ENCODE peak calls at places on chromosomes 3 and 15, in five cellular contexts. Z is Panc1, X is psoas muscle, E is NT2/D1, U is gastrocnemius medialis. C is an unnamed sample.

GRCh38 chr3:119352863-119353527 is 58.8 kb downstream of the ARHGAP31 start:
- DNase-seq in Z (no peak), X (no peak), E (no peak), U (no peak), C (no peak)

GRCh38 chr3:183353421-183353820 is 75.0 kb downstream of the MCF2L2 start:
- DNase-seq in Z (no peak), X (no peak), E (no peak), U (no peak), C (no peak)

GRCh38 chr3:174035317-174035886 is 637.9 kb downstream of the NLGN1 start:
- DNase-seq in Z (no peak), X (no peak), E (no peak), U (no peak), C (no peak)

GRCh38 chr3:66989860-66990696 is 8.0 kb upstream of the KBTBD8 start:
- DNase-seq in Z (no peak), X (no peak), E (no peak), U (no peak), C (no peak)

GRCh38 chr15:69032703-69033373 is 18.3 kb downstream of the NOX5 start:
- DNase-seq in Z (no peak), X (no peak), E (no peak), U (no peak), C (no peak)

GRCh38 chr3:192372001-192372400 is 355.3 kb downstream of the FGF12 start:
- DNase-seq in Z (no peak), X (no peak), E (no peak), U (no peak), C (no peak)

GRCh38 chr3:81816473-81817260 is 55.2 kb upstream of the GBE1 start:
- DNase-seq in Z (no peak), X (no peak), E (no peak), U (no peak), C (peak; percentile 77)

GRCh38 chr3:184647405-184647936 is 64.4 kb downstream of the MAGEF1 start:
- DNase-seq in Z (no peak), X (no peak), E (no peak), U (no peak), C (no peak)

GRCh38 chr3:58299839-58300516 is 6.1 kb upstream of the RPP14 start:
- DNase-seq in Z (no peak), X (no peak), E (no peak), U (no peak), C (peak; percentile 14)

GRCh38 chr3:24829632-24830229 is 335.1 kb upstream of the THRB start:
- DNase-seq in Z (no peak), X (peak; percentile 14), E (no peak), U (no peak), C (no peak)
- H3K27me3 ChIP-seq in Z (peaks cover 8% of the 10 kb centered on the region), X (no peaks in the 10 kb centered on the region), E (peaks cover 60% of the 10 kb centered on the region), U (no peaks in the 10 kb centered on the region), C (peaks cover 23% of the 10 kb centered on the region)

GRCh38 chr15:88194162-88194561 is 62.4 kb downstream of the NTRK3 start:
- DNase-seq in Z (no peak), X (no peak), E (no peak), U (no peak), C (no peak)
- H3K4me3 ChIP-seq in Z (no peak overlapping the region), X (no peak overlapping the region), E (no peak overlapping the region), U (no peak overlapping the region), C (no peak overlapping the region)

GRCh38 chr3:152834354-152835310 is at the start of gene P2RY1:
- DNase-seq in Z (no peak), X (peak; percentile 44), E (peak; percentile 75), U (peak; percentile 23), C (peak; percentile 16)

GRCh38 chr3:152835311-152836102 is 576 bp downstream of the P2RY1 start:
- DNase-seq in Z (no peak), X (peak; percentile 61), E (peak; percentile 56), U (peak; percentile 22), C (no peak)

GRCh38 chr3:152833089-152833488 is 1.8 kb upstream of the P2RY1 start:
- DNase-seq in Z (no peak), X (no peak), E (no peak), U (no peak), C (no peak)

GRCh38 chr3:152832046-152832445 is 2.9 kb upstream of the P2RY1 start:
- DNase-seq in Z (no peak), X (no peak), E (no peak), U (no peak), C (no peak)

DNA sequence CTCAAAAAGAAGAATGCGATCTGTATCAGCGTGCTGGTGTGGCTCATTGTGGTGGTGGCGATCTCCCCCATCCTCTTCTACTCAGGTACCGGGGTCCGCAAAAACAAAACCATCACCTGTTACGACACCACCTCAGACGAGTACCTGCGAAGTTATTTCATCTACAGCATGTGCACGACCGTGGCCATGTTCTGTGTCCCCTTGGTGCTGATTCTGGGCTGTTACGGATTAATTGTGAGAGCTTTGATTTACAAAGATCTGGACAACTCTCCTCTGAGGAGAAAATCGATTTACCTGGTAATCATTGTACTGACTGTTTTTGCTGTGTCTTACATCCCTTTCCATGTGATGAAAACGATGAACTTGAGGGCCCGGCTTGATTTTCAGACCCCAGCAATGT is 1.3 kb downstream of the P2RY1 start:
- DNase-seq in Z (no peak), X (no peak), E (no peak), U (no peak), C (no peak)
- H3K27me3 ChIP-seq in Z (peaks cover 19% of the 10 kb centered on the region), X (no peaks in the 10 kb centered on the region), E (peaks cover 15% of the 10 kb centered on the region), U (no peaks in the 10 kb centered on the region), C (peaks cover 9% of the 10 kb centered on the region)

GRCh38 chr3:150372320-150373118 is 35.6 kb upstream of the TSC22D2 start:
- DNase-seq in Z (no peak), X (no peak), E (no peak), U (no peak), C (no peak)
- H3K4me3 ChIP-seq in Z (peak overlapping the region; percentile 62), X (no peak overlapping the region), E (no peak overlapping the region), U (no peak overlapping the region), C (no peak overlapping the region)

DNA sequence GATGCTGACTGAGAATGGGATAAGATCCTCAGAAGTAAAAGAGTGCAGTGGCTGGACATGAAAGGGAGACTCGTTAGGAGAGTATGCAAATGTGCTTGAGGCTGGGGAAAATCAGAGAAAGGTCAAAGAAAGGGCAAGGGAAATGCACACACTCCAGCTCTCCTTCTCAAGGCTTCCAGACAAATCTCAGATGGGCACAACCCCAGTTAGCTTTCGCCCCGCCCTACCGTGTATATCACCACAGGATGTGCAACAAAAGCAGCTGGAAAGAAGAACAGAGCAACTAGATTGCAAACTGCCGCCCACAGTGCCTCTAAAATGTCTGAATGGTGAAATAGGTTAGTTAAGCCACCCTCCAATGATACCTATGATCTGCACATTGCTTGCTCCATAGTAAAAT is 63.9 kb downstream of the CERS3 start:
- DNase-seq in Z (no peak), X (no peak), E (no peak), U (no peak), C (no peak)
- H3K27me3 ChIP-seq in Z (no peaks in the 10 kb centered on the region), X (no peaks in the 10 kb centered on the region), E (no peaks in the 10 kb centered on the region), U (no peaks in the 10 kb centered on the region), C (no peaks in the 10 kb centered on the region)

DNA sequence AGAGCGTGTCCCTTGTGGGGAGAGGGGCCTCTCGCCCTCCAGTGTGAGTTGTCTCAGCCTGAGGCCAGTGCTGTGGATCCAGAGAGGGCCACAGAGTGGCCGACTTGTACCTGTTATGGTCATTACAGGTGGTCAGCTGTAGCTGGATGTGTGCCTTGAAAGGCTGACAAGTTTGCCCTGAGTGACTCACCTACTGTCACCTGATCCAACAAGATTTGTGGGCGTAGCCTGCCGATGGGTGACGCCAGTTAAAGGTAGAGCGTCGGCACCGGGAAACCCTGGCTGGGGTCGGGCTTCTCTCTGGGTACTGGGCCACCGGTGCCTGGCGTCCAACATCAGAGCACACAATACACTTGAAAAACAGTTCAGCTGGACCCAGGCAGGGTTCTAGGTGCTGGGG is 2.8 kb upstream of the ISG20 start:
- DNase-seq in Z (no peak), X (no peak), E (no peak), U (no peak), C (no peak)
- H3K4me3 ChIP-seq in Z (no peak overlapping the region), X (no peak overlapping the region), E (no peak overlapping the region), U (no peak overlapping the region), C (no peak overlapping the region)

GRCh38 chr15:31078461-31078860 is 23.1 kb downstream of the TRPM1 start:
- DNase-seq in Z (no peak), X (no peak), E (no peak), U (no peak), C (no peak)
- H3K27me3 ChIP-seq in Z (no peaks in the 10 kb centered on the region), X (no peaks in the 10 kb centered on the region), E (no peaks in the 10 kb centered on the region), U (no peaks in the 10 kb centered on the region), C (no peaks in the 10 kb centered on the region)

DNA sequence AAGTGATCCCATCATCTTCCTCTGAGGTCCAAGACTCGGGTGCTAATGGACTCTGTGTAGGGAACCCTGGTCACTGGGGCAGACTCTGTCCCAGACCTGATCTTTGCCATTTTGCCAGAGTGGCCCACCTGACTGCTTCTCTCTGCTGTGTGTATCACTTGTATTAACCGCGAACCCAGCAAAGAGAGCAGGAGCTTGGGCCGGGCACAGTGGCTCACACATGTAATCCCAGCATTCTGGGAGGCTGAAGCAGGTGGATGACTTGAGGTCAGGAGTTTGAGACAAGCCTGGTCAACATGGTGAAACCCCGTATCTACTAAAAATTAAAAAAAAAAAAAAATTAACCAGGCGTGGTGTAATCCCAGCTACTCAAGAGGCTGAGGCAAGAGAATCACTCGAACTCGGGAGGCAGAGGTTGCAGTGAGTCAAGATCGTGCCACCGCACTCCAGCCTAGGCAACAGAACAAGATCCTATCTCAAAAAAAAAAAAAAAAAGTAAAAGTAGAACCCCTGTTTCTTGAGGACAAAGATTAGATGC is 32.9 kb upstream of the CYP11A1 start:
- DNase-seq in Z (no peak), X (no peak), E (no peak), U (no peak), C (no peak)
- H3K4me3 ChIP-seq in Z (no peak overlapping the region), X (no peak overlapping the region), E (no peak overlapping the region), U (no peak overlapping the region), C (no peak overlapping the region)

DNA sequence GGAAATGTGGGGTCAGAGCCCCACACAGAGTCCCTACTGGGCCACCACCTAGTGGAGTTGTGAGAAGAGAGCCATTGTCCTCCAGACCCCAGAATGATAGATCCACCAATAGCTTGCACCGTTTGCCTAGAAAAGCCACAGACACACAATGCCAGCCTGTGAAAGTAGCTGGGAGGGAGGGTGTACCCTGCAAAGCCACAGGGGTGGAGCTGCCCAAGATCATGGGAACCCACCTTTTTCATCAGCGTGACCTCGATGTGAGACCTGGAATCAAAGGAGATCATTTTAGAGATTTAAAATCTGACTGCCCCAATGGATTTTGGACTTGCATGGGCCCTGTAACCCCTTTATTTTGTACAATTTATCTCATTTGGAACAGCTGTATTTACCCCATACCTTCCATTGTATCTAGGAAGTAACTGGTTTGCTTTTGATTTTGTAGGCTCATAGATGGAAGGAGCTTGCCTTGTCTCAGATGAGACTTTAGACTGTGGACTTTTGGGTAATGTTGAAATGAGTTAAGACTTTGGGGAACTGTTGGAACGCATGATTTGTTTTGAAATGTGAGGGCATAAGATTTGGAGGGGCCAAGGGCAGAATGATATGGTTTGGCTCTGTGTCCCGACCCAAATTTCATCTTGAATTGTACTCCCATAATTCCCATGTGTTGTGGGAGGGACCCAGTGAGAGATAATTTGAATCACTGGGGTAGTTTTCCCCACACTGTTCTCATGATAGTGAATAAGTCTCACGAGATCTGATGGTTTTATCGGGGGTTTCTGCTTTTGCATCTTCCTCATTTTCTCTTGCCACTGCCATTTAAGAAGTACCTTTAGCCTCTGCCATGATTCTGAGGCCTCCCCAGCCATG is 49.0 kb downstream of the CD200 start:
- DNase-seq in Z (no peak), X (no peak), E (no peak), U (no peak), C (no peak)
- H3K27me3 ChIP-seq in Z (no peaks in the 10 kb centered on the region), X (no peaks in the 10 kb centered on the region), E (no peaks in the 10 kb centered on the region), U (no peaks in the 10 kb centered on the region), C (no peaks in the 10 kb centered on the region)

C was measured in kidney epithelial cell.